ENCODE peak calls at places on chromosomes 7 and 10, in six cellular contexts. W, H, M, U, C and E are unnamed samples.
A peak's percentile ranks its signal among the peaks of the same experiment; 100 is the strongest.

GRCh38 chr7:66905689-66906088 is 15.3 kb upstream of the TMEM248 start:
- DNase-seq in W (no peak), H (no peak), M (no peak), U (no peak), C (no peak), E (peak; percentile 30)

GRCh38 chr7:34430456-34430855 is 227.6 kb upstream of the NPSR1 start:
- DNase-seq in W (peak; percentile 41), H (no peak), M (no peak), U (peak; percentile 30), C (peak; percentile 47), E (peak; percentile 35)

GRCh38 chr7:43044521-43044920 is 67.9 kb upstream of the HECW1 start:
- DNase-seq in W (no peak), H (no peak), M (no peak), U (no peak), C (no peak), E (no peak)

GRCh38 chr10:12981570-12981969 is 19.9 kb downstream of the CCDC3 start:
- DNase-seq in W (no peak), H (no peak), M (no peak), U (peak; percentile 22), C (no peak), E (peak; percentile 50)

GRCh38 chr10:133204226-133205015 is 25.6 kb upstream of the UTF1 start:
- DNase-seq in W (no peak), H (no peak), M (no peak), U (no peak), C (no peak), E (no peak)

GRCh38 chr7:113086431-113086888 is at the start of gene GPR85:
- DNase-seq in W (no peak), H (no peak), M (peak; percentile 62), U (peak; percentile 26), C (peak; percentile 50), E (peak; percentile 85)

GRCh38 chr10:29022513-29022912 is 266.4 kb upstream of the LYZL1 start:
- DNase-seq in W (peak; percentile 31), H (no peak), M (no peak), U (no peak), C (no peak), E (no peak)

GRCh38 chr7:132169730-132170129 is 406.5 kb downstream of the PLXNA4 start:
- DNase-seq in W (no peak), H (no peak), M (peak; percentile 62), U (no peak), C (no peak), E (no peak)

GRCh38 chr10:124354411-124355382 is 64.0 kb downstream of the OAT start:
- DNase-seq in W (peak; percentile 75), H (no peak), M (peak; percentile 66), U (peak; percentile 27), C (peak; percentile 24), E (peak; percentile 92)

GRCh38 chr7:123966936-123967335 is 41.9 kb downstream of the SPAM1 start:
- DNase-seq in W (no peak), H (no peak), M (no peak), U (no peak), C (peak; percentile 3), E (peak; percentile 69)

GRCh38 chr7:107103369-107103768 is 58.9 kb downstream of the PRKAR2B start:
- DNase-seq in W (no peak), H (no peak), M (no peak), U (no peak), C (peak; percentile 65), E (peak; percentile 23)

GRCh38 chr10:114499630-114500190 is 95.4 kb upstream of the AFAP1L2 start:
- DNase-seq in W (no peak), H (no peak), M (no peak), U (no peak), C (no peak), E (peak; percentile 32)

GRCh38 chr7:5429253-5429856 is 5.7 kb upstream of the TNRC18 start:
- DNase-seq in W (peak; percentile 91), H (no peak), M (peak; percentile 58), U (no peak), C (peak; percentile 43), E (peak; percentile 88)

GRCh38 chr7:121341933-121342332 is 13.1 kb downstream of the WNT16 start:
- DNase-seq in W (no peak), H (no peak), M (no peak), U (no peak), C (no peak), E (no peak)

GRCh38 chr10:122279725-122280141 is 8.6 kb downstream of the BTBD16 start:
- DNase-seq in W (peak; percentile 54), H (no peak), M (peak; percentile 33), U (peak; percentile 56), C (peak; percentile 74), E (peak; percentile 48)

GRCh38 chr10:122280156-122280555 is 9.1 kb downstream of the BTBD16 start:
- DNase-seq in W (no peak), H (no peak), M (no peak), U (no peak), C (no peak), E (no peak)

GRCh38 chr10:122277737-122278136 is 6.6 kb downstream of the BTBD16 start:
- DNase-seq in W (no peak), H (no peak), M (no peak), U (no peak), C (no peak), E (no peak)

GRCh38 chr10:122273966-122274545 is 3.0 kb downstream of the BTBD16 start:
- DNase-seq in W (no peak), H (no peak), M (no peak), U (no peak), C (no peak), E (no peak)

GRCh38 chr10:122276611-122277205 is 5.6 kb downstream of the BTBD16 start:
- DNase-seq in W (peak; percentile 54), H (no peak), M (peak; percentile 53), U (peak; percentile 71), C (no peak), E (no peak)
- TF ChIP-seq MYC in W (no peak), H (no peak), M (no peak), U (no peak), C (no peak), E (no peak)

GRCh38 chr7:99143853-99144672 is at the start of gene SMURF1:
- DNase-seq in W (peak; percentile 23), H (no peak), M (peak; percentile 91), U (peak; percentile 69), C (peak; percentile 70), E (peak; percentile 84)
- TF ChIP-seq POLR2A in W (peak; percentile 90), H (peak; percentile 80), M (peak; percentile 86), U (peak; percentile 79), C (peak; percentile 85), E (peak; percentile 98)

GRCh38 chr10:119284679-119285096 is 77.3 kb downstream of the GRK5 start:
- DNase-seq in W (no peak), H (no peak), M (no peak), U (no peak), C (no peak), E (no peak)
- TF ChIP-seq MYC in W (no peak), H (no peak), M (no peak), U (no peak), C (no peak), E (no peak)

DNA sequence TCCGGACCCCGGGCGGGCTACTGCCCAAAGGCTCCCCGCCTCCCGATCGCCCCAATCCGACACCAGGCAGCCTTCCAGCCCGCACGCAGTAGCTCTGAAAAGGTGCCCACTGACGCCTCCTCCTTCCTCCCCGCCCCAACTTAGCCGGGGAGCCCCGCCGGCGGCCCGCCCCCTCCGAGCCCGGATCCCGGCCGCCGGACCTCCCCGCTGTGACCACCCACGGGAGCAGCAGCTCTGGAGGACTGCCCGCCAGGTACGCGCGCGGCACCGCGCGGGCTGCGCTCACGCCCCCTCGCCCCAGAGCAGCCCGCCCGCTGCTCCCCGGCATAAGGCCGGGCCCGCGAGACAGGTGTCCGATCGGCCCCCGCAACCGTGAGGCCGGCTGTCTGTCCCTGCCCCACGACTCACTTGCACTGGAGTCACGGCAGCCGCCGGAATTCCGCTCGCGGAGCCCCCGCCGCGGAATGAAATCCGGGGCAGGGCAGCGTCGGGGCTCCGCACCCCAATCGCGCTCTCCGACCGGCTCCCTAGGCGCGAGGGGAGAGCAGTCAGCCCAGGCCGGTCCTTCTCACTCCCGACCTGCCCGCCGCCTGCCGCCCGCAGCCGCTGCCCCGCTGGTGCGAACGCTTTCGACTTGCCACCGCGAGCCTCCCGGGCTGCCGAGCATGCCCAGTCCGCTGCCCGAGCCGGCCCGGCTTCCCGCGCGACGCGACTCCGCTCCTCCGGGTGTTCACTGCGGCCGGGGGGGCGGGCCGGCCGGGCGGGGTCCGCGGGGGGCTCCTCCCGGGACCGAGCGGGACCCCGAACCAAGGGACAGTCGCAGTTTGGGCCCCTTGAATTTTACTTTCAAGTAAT is at the start of gene SGMS1:
- DNase-seq in W (peak; percentile 68), H (no peak), M (peak; percentile 87), U (peak; percentile 86), C (peak; percentile 82), E (peak; percentile 93)
- TF ChIP-seq POLR2A in W (peak; percentile 86), H (peak; percentile 62), M (no peak), U (peak; percentile 61), C (no peak), E (peak; percentile 66)

GRCh38 chr10:6751363-6751762 is 171.3 kb upstream of the PRKCQ start:
- DNase-seq in W (no peak), H (no peak), M (no peak), U (peak; percentile 42), C (no peak), E (no peak)

GRCh38 chr10:6748029-6748428 is 168.0 kb upstream of the PRKCQ start:
- DNase-seq in W (no peak), H (no peak), M (no peak), U (no peak), C (no peak), E (no peak)

GRCh38 chr10:6746782-6747181 is 166.7 kb upstream of the PRKCQ start:
- DNase-seq in W (no peak), H (no peak), M (no peak), U (no peak), C (no peak), E (no peak)

GRCh38 chr10:6753644-6754043 is 173.6 kb upstream of the PRKCQ start:
- DNase-seq in W (no peak), H (no peak), M (no peak), U (no peak), C (no peak), E (no peak)

GRCh38 chr10:6748981-6749630 is 169.0 kb upstream of the PRKCQ start:
- DNase-seq in W (no peak), H (no peak), M (no peak), U (no peak), C (peak; percentile 59), E (no peak)
- TF ChIP-seq MYC in W (no peak), H (no peak), M (no peak), U (no peak), C (no peak), E (no peak)